ENCODE peak calls at places on chromosomes 7 and 10, in nine cellular contexts. One of them, this sample, is unnamed.

GRCh38 chr10:16894834-16895233 is 77.6 kb upstream of the RSU1 start:
- DNase-seq in uterus: no peak
- DNase-seq in colonic mucosa: no peak
- DNase-seq in right lobe of liver: no peak
- DNase-seq in suprapubic skin: no peak
- DNase-seq in naive thymus-derived CD4-positive, alpha-beta T cell: no peak
- DNase-seq in iPS DF 6.9: no peak
- DNase-seq in SK-N-SH: no peak
- DNase-seq in tibial nerve: no peak
- DNase-seq in this sample: no peak

GRCh38 chr7:8115547-8116402 is 146.2 kb downstream of the ICA1 start:
- DNase-seq in uterus: no peak
- DNase-seq in colonic mucosa: no peak
- DNase-seq in right lobe of liver: no peak
- DNase-seq in suprapubic skin: no peak
- DNase-seq in naive thymus-derived CD4-positive, alpha-beta T cell: no peak
- DNase-seq in iPS DF 6.9: no peak
- DNase-seq in SK-N-SH: no peak
- DNase-seq in tibial nerve: no peak
- DNase-seq in this sample: no peak

GRCh38 chr10:35843524-35844171 is 201.6 kb upstream of the FZD8 start:
- DNase-seq in uterus: no peak
- DNase-seq in colonic mucosa: no peak
- DNase-seq in right lobe of liver: no peak
- DNase-seq in suprapubic skin: no peak
- DNase-seq in naive thymus-derived CD4-positive, alpha-beta T cell: no peak
- DNase-seq in iPS DF 6.9: no peak
- DNase-seq in SK-N-SH: no peak
- DNase-seq in tibial nerve: no peak
- DNase-seq in this sample: peak; percentile 83

GRCh38 chr7:29247962-29248236 is 53.3 kb downstream of the CHN2 start:
- DNase-seq in uterus: no peak
- DNase-seq in colonic mucosa: no peak
- DNase-seq in right lobe of liver: no peak
- DNase-seq in suprapubic skin: no peak
- DNase-seq in naive thymus-derived CD4-positive, alpha-beta T cell: no peak
- DNase-seq in iPS DF 6.9: no peak
- DNase-seq in SK-N-SH: no peak
- DNase-seq in tibial nerve: no peak
- DNase-seq in this sample: no peak

GRCh38 chr7:34748244-34749039 is 90.4 kb downstream of the NPSR1 start:
- DNase-seq in uterus: no peak
- DNase-seq in colonic mucosa: peak; percentile 82
- DNase-seq in right lobe of liver: peak; percentile 90
- DNase-seq in suprapubic skin: no peak
- DNase-seq in naive thymus-derived CD4-positive, alpha-beta T cell: no peak
- DNase-seq in iPS DF 6.9: no peak
- DNase-seq in SK-N-SH: peak; percentile 19
- DNase-seq in tibial nerve: no peak
- DNase-seq in this sample: peak; percentile 86

GRCh38 chr7:159117366-159118219 is 27.1 kb downstream of the VIPR2 start:
- DNase-seq in uterus: peak; percentile 5
- DNase-seq in colonic mucosa: no peak
- DNase-seq in right lobe of liver: no peak
- DNase-seq in suprapubic skin: peak; percentile 72
- DNase-seq in naive thymus-derived CD4-positive, alpha-beta T cell: no peak
- DNase-seq in iPS DF 6.9: no peak
- DNase-seq in SK-N-SH: no peak
- DNase-seq in tibial nerve: no peak
- DNase-seq in this sample: peak; percentile 57

GRCh38 chr7:27764109-27764508 is 24.1 kb downstream of the TAX1BP1 start:
- DNase-seq in uterus: no peak
- DNase-seq in colonic mucosa: no peak
- DNase-seq in right lobe of liver: no peak
- DNase-seq in suprapubic skin: no peak
- DNase-seq in naive thymus-derived CD4-positive, alpha-beta T cell: no peak
- DNase-seq in iPS DF 6.9: no peak
- DNase-seq in SK-N-SH: no peak
- DNase-seq in tibial nerve: no peak
- DNase-seq in this sample: no peak

GRCh38 chr7:135459951-135460567 is 49.8 kb downstream of the CNOT4 start:
- DNase-seq in uterus: no peak
- DNase-seq in colonic mucosa: no peak
- DNase-seq in right lobe of liver: no peak
- DNase-seq in suprapubic skin: no peak
- DNase-seq in naive thymus-derived CD4-positive, alpha-beta T cell: no peak
- DNase-seq in iPS DF 6.9: no peak
- DNase-seq in SK-N-SH: no peak
- DNase-seq in tibial nerve: no peak
- DNase-seq in this sample: no peak

GRCh38 chr7:41052736-41053135 is 650.2 kb downstream of the INHBA start:
- DNase-seq in uterus: no peak
- DNase-seq in colonic mucosa: no peak
- DNase-seq in right lobe of liver: no peak
- DNase-seq in suprapubic skin: no peak
- DNase-seq in naive thymus-derived CD4-positive, alpha-beta T cell: no peak
- DNase-seq in iPS DF 6.9: no peak
- DNase-seq in SK-N-SH: no peak
- DNase-seq in tibial nerve: no peak
- DNase-seq in this sample: no peak

GRCh38 chr10:71726673-71727428 is 7.3 kb upstream of the C10orf105 start:
- DNase-seq in uterus: no peak
- DNase-seq in colonic mucosa: peak; percentile 46
- DNase-seq in right lobe of liver: no peak
- DNase-seq in suprapubic skin: no peak
- DNase-seq in naive thymus-derived CD4-positive, alpha-beta T cell: peak; percentile 43
- DNase-seq in iPS DF 6.9: no peak
- DNase-seq in SK-N-SH: no peak
- DNase-seq in tibial nerve: no peak
- DNase-seq in this sample: peak; percentile 82

GRCh38 chr10:62638062-62638477 is 166.4 kb upstream of the ADO start:
- DNase-seq in uterus: peak; percentile 27
- DNase-seq in colonic mucosa: no peak
- DNase-seq in right lobe of liver: no peak
- DNase-seq in suprapubic skin: no peak
- DNase-seq in naive thymus-derived CD4-positive, alpha-beta T cell: no peak
- DNase-seq in iPS DF 6.9: no peak
- DNase-seq in SK-N-SH: no peak
- DNase-seq in tibial nerve: peak; percentile 24
- DNase-seq in this sample: no peak

GRCh38 chr7:68384581-68384980 is 1213.7 kb upstream of the AUTS2 start:
- DNase-seq in uterus: no peak
- DNase-seq in colonic mucosa: no peak
- DNase-seq in right lobe of liver: no peak
- DNase-seq in suprapubic skin: no peak
- DNase-seq in naive thymus-derived CD4-positive, alpha-beta T cell: no peak
- DNase-seq in iPS DF 6.9: no peak
- DNase-seq in SK-N-SH: no peak
- DNase-seq in tibial nerve: no peak
- DNase-seq in this sample: no peak

GRCh38 chr7:407706-408539 is 111.7 kb downstream of the PDGFA start:
- DNase-seq in uterus: no peak
- DNase-seq in colonic mucosa: no peak
- DNase-seq in right lobe of liver: no peak
- DNase-seq in suprapubic skin: no peak
- DNase-seq in naive thymus-derived CD4-positive, alpha-beta T cell: no peak
- DNase-seq in iPS DF 6.9: no peak
- DNase-seq in SK-N-SH: no peak
- DNase-seq in tibial nerve: no peak
- DNase-seq in this sample: peak; percentile 41

GRCh38 chr7:43942997-43943701 is 16.9 kb downstream of the UBE2D4 start:
- DNase-seq in uterus: no peak
- DNase-seq in colonic mucosa: peak; percentile 34
- DNase-seq in right lobe of liver: no peak
- DNase-seq in suprapubic skin: no peak
- DNase-seq in naive thymus-derived CD4-positive, alpha-beta T cell: no peak
- DNase-seq in iPS DF 6.9: no peak
- DNase-seq in SK-N-SH: no peak
- DNase-seq in tibial nerve: no peak
- DNase-seq in this sample: no peak

GRCh38 chr7:43938892-43939482 is 12.8 kb downstream of the UBE2D4 start:
- DNase-seq in uterus: no peak
- DNase-seq in colonic mucosa: no peak
- DNase-seq in right lobe of liver: peak; percentile 48
- DNase-seq in suprapubic skin: no peak
- DNase-seq in naive thymus-derived CD4-positive, alpha-beta T cell: no peak
- DNase-seq in iPS DF 6.9: no peak
- DNase-seq in SK-N-SH: no peak
- DNase-seq in tibial nerve: no peak
- DNase-seq in this sample: no peak

GRCh38 chr7:43943702-43944187 is 17.5 kb downstream of the UBE2D4 start:
- DNase-seq in uterus: no peak
- DNase-seq in colonic mucosa: no peak
- DNase-seq in right lobe of liver: no peak
- DNase-seq in suprapubic skin: no peak
- DNase-seq in naive thymus-derived CD4-positive, alpha-beta T cell: no peak
- DNase-seq in iPS DF 6.9: no peak
- DNase-seq in SK-N-SH: no peak
- DNase-seq in tibial nerve: no peak
- DNase-seq in this sample: no peak

GRCh38 chr7:43944286-43944685 is 18.1 kb downstream of the UBE2D4 start:
- DNase-seq in uterus: no peak
- DNase-seq in colonic mucosa: no peak
- DNase-seq in right lobe of liver: no peak
- DNase-seq in suprapubic skin: no peak
- DNase-seq in naive thymus-derived CD4-positive, alpha-beta T cell: no peak
- DNase-seq in iPS DF 6.9: no peak
- DNase-seq in SK-N-SH: no peak
- DNase-seq in tibial nerve: no peak
- DNase-seq in this sample: no peak
- H3K27ac ChIP-seq in uterus: no peak overlapping the region
- H3K27ac ChIP-seq in colonic mucosa: no peak overlapping the region
- H3K27ac ChIP-seq in right lobe of liver: no peak overlapping the region
- H3K27ac ChIP-seq in suprapubic skin: no peak overlapping the region
- H3K27ac ChIP-seq in naive thymus-derived CD4-positive, alpha-beta T cell: no peak overlapping the region
- H3K27ac ChIP-seq in iPS DF 6.9: no peak overlapping the region
- H3K27ac ChIP-seq in SK-N-SH: peak overlapping the region; percentile 5
- H3K27ac ChIP-seq in tibial nerve: no peak overlapping the region
- H3K27ac ChIP-seq in this sample: no peak overlapping the region

DNA sequence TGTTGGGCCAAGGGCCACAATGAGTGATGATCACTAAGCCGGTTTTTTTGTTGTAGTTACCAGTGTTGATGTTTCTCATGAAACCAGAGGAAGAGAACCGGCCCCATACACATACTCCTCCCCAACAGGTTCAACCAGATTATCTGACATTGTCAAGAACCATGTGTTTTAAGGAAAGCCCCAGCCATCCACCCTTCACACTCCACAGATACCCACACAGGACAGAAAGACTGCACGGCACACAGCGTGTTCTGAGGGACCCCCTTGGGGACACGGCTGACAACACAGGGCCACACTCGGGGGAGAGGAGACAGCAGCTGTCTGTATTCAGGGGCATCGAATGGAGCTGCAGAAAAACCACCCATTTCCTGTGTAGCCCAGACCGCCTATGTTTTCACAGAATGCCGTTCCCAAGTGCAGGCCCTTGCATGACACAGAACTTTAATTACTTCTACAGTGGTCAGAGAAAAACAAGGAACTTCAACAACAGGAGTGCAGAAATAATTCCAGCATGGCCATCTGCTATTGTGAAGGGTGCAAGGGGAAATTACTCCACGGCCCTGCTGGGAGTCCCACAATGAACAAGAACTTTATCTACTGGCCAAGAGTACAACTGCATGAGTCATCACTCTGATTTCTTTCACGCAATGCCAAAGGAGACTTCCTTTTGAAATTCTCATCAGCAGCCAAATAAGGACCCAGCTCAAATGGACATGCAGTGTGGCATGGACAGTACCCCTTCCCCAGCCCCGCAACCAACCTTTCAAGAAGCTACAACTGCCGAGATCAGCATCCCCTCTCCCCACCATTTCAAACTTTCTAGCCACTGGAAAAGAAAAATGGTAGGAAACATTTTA is 2.3 kb downstream of the KLF6 start:
- DNase-seq in uterus: peak; percentile 61
- DNase-seq in colonic mucosa: peak; percentile 73
- DNase-seq in right lobe of liver: no peak
- DNase-seq in suprapubic skin: no peak
- DNase-seq in naive thymus-derived CD4-positive, alpha-beta T cell: peak; percentile 51
- DNase-seq in iPS DF 6.9: no peak
- DNase-seq in SK-N-SH: peak; percentile 48
- DNase-seq in tibial nerve: peak; percentile 78
- DNase-seq in this sample: peak; percentile 89
- H3K36me3 ChIP-seq in uterus: no peaks in the 10 kb centered on the region
- H3K36me3 ChIP-seq in colonic mucosa: peaks cover 19% of the 10 kb centered on the region
- H3K36me3 ChIP-seq in right lobe of liver: peaks cover 47% of the 10 kb centered on the region
- H3K36me3 ChIP-seq in suprapubic skin: peaks cover 42% of the 10 kb centered on the region
- H3K36me3 ChIP-seq in naive thymus-derived CD4-positive, alpha-beta T cell: peaks cover 4% of the 10 kb centered on the region
- H3K36me3 ChIP-seq in iPS DF 6.9: peaks cover 23% of the 10 kb centered on the region
- H3K36me3 ChIP-seq in SK-N-SH: peaks cover 45% of the 10 kb centered on the region
- H3K36me3 ChIP-seq in tibial nerve: peaks cover 45% of the 10 kb centered on the region
- H3K36me3 ChIP-seq in this sample: peaks cover 40% of the 10 kb centered on the region

GRCh38 chr7:47477191-47478016 is 104.5 kb downstream of the TNS3 start:
- DNase-seq in uterus: no peak
- DNase-seq in colonic mucosa: no peak
- DNase-seq in right lobe of liver: no peak
- DNase-seq in suprapubic skin: no peak
- DNase-seq in naive thymus-derived CD4-positive, alpha-beta T cell: no peak
- DNase-seq in iPS DF 6.9: no peak
- DNase-seq in SK-N-SH: no peak
- DNase-seq in tibial nerve: no peak
- DNase-seq in this sample: no peak

GRCh38 chr7:47478017-47478344 is 103.9 kb downstream of the TNS3 start:
- DNase-seq in uterus: no peak
- DNase-seq in colonic mucosa: no peak
- DNase-seq in right lobe of liver: peak; percentile 72
- DNase-seq in suprapubic skin: no peak
- DNase-seq in naive thymus-derived CD4-positive, alpha-beta T cell: no peak
- DNase-seq in iPS DF 6.9: no peak
- DNase-seq in SK-N-SH: no peak
- DNase-seq in tibial nerve: no peak
- DNase-seq in this sample: no peak

GRCh38 chr7:47474211-47474936 is 107.5 kb downstream of the TNS3 start:
- DNase-seq in uterus: no peak
- DNase-seq in colonic mucosa: no peak
- DNase-seq in right lobe of liver: no peak
- DNase-seq in suprapubic skin: no peak
- DNase-seq in naive thymus-derived CD4-positive, alpha-beta T cell: no peak
- DNase-seq in iPS DF 6.9: no peak
- DNase-seq in SK-N-SH: no peak
- DNase-seq in tibial nerve: no peak
- DNase-seq in this sample: no peak

GRCh38 chr7:47474937-47475879 is 106.7 kb downstream of the TNS3 start:
- DNase-seq in uterus: peak; percentile 83
- DNase-seq in colonic mucosa: peak; percentile 93
- DNase-seq in right lobe of liver: peak; percentile 90
- DNase-seq in suprapubic skin: peak; percentile 89
- DNase-seq in naive thymus-derived CD4-positive, alpha-beta T cell: no peak
- DNase-seq in iPS DF 6.9: no peak
- DNase-seq in SK-N-SH: peak; percentile 64
- DNase-seq in tibial nerve: peak; percentile 74
- DNase-seq in this sample: peak; percentile 91

GRCh38 chr7:47475880-47476227 is 106.1 kb downstream of the TNS3 start:
- DNase-seq in uterus: no peak
- DNase-seq in colonic mucosa: no peak
- DNase-seq in right lobe of liver: no peak
- DNase-seq in suprapubic skin: no peak
- DNase-seq in naive thymus-derived CD4-positive, alpha-beta T cell: no peak
- DNase-seq in iPS DF 6.9: no peak
- DNase-seq in SK-N-SH: no peak
- DNase-seq in tibial nerve: no peak
- DNase-seq in this sample: no peak
- H3K27ac ChIP-seq in uterus: peak overlapping the region; percentile 75
- H3K27ac ChIP-seq in colonic mucosa: peak overlapping the region; percentile 43
- H3K27ac ChIP-seq in right lobe of liver: peak overlapping the region; percentile 82
- H3K27ac ChIP-seq in suprapubic skin: peak overlapping the region; percentile 72
- H3K27ac ChIP-seq in naive thymus-derived CD4-positive, alpha-beta T cell: no peak overlapping the region
- H3K27ac ChIP-seq in iPS DF 6.9: no peak overlapping the region
- H3K27ac ChIP-seq in SK-N-SH: no peak overlapping the region
- H3K27ac ChIP-seq in tibial nerve: no peak overlapping the region
- H3K27ac ChIP-seq in this sample: peak overlapping the region; percentile 78

GRCh38 chr10:98195132-98195531 is 60.7 kb downstream of the R3HCC1L start:
- DNase-seq in uterus: no peak
- DNase-seq in colonic mucosa: no peak
- DNase-seq in right lobe of liver: no peak
- DNase-seq in suprapubic skin: no peak
- DNase-seq in naive thymus-derived CD4-positive, alpha-beta T cell: no peak
- DNase-seq in iPS DF 6.9: no peak
- DNase-seq in SK-N-SH: no peak
- DNase-seq in tibial nerve: no peak
- DNase-seq in this sample: no peak
- H3K36me3 ChIP-seq in uterus: no peaks in the 10 kb centered on the region
- H3K36me3 ChIP-seq in colonic mucosa: no peaks in the 10 kb centered on the region
- H3K36me3 ChIP-seq in right lobe of liver: no peaks in the 10 kb centered on the region
- H3K36me3 ChIP-seq in suprapubic skin: peaks cover 8% of the 10 kb centered on the region
- H3K36me3 ChIP-seq in naive thymus-derived CD4-positive, alpha-beta T cell: no peaks in the 10 kb centered on the region
- H3K36me3 ChIP-seq in iPS DF 6.9: no peaks in the 10 kb centered on the region
- H3K36me3 ChIP-seq in SK-N-SH: peaks cover 2% of the 10 kb centered on the region
- H3K36me3 ChIP-seq in tibial nerve: peaks cover 20% of the 10 kb centered on the region
- H3K36me3 ChIP-seq in this sample: peaks cover 28% of the 10 kb centered on the region